ENCODE peak calls at places on chromosomes 12 and 14, in four cellular contexts. A is heart right ventricle, Q is left ventricle myocardium inferior, I is hepatocyte. D is an unnamed sample. For H3K36me3, the result is how much of the 10 kb centered on the place peaks cover.

GRCh38 chr14:36477266-36477665 is 42.8 kb downstream of the NKX2-1 start:
- DNase-seq in A (no peak), Q (no peak), I (no peak), D (peak)

GRCh38 chr12:96192926-96193573 is 1.1 kb upstream of the ELK3 start:
- DNase-seq in A (no peak), Q (no peak), I (no peak), D (no peak)

GRCh38 chr14:20415723-20416622 is 2.7 kb upstream of the TEP1 start:
- DNase-seq in A (peak), Q (no peak), I (peak), D (peak)

GRCh38 chr12:1933342-1933992 is 15.0 kb upstream of the CACNA2D4 start:
- DNase-seq in A (no peak), Q (no peak), I (no peak), D (no peak)

GRCh38 chr12:106031736-106032135 is 107.0 kb downstream of the NUAK1 start:
- DNase-seq in A (no peak), Q (no peak), I (no peak), D (peak)

GRCh38 chr14:87996276-87996592 is 3.3 kb upstream of the GALC start:
- DNase-seq in A (no peak), Q (no peak), I (no peak), D (no peak)

GRCh38 chr12:124914392-124915248 is at the start of gene UBC:
- DNase-seq in A (peak), Q (peak), I (peak), D (peak)

GRCh38 chr14:82855912-82856381 is 1322.3 kb upstream of the SEL1L start:
- DNase-seq in A (no peak), Q (no peak), I (peak), D (peak)

GRCh38 chr12:109930028-109930800 is 30.1 kb downstream of the TCHP start:
- DNase-seq in A (no peak), Q (no peak), I (no peak), D (no peak)

GRCh38 chr12:63208956-63209355 is 58.0 kb upstream of the AVPR1A start:
- DNase-seq in A (no peak), Q (no peak), I (no peak), D (no peak)

GRCh38 chr12:52149651-52150241 is 42.1 kb downstream of the KRT80 start:
- DNase-seq in A (no peak), Q (no peak), I (no peak), D (peak)

GRCh38 chr14:99378782-99379214 is 101.9 kb downstream of the SETD3 start:
- DNase-seq in A (no peak), Q (no peak), I (peak), D (peak)

GRCh38 chr14:74825008-74825407 is 50.9 kb downstream of the PROX2 start:
- DNase-seq in A (no peak), Q (no peak), I (no peak), D (peak)
- H3K4me3 ChIP-seq in A (no peak), Q (no peak), I (no peak), D (no peak)

GRCh38 chr12:103626498-103626897 is 39.4 kb downstream of the STAB2 start:
- DNase-seq in A (peak), Q (peak), I (peak), D (peak)
- TF ChIP-seq CTCF in A (peak), Q (peak), I (peak), D (peak)

GRCh38 chr12:108784270-108784669 is 53.0 kb upstream of the CORO1C start:
- DNase-seq in A (no peak), Q (no peak), I (no peak), D (no peak)
- H3K36me3 ChIP-seq in A (under half), Q (under half), I (under half), D (under half)

GRCh38 chr12:125944446-125944845 is 879.2 kb downstream of the AACS start:
- DNase-seq in A (no peak), Q (no peak), I (no peak), D (peak)
- H3K4me3 ChIP-seq in A (no peak), Q (no peak), I (no peak), D (no peak)

GRCh38 chr14:68476212-68476964 is 316.5 kb downstream of the ZFP36L1 start:
- DNase-seq in A (peak), Q (peak), I (peak), D (peak)
- TF ChIP-seq CTCF in A (no peak), Q (no peak), I (no peak), D (no peak)

GRCh38 chr12:47786662-47786974 is 13.6 kb downstream of the SLC48A1 start:
- DNase-seq in A (no peak), Q (no peak), I (no peak), D (no peak)

GRCh38 chr12:47787596-47788319 is 14.7 kb downstream of the SLC48A1 start:
- DNase-seq in A (no peak), Q (peak), I (no peak), D (no peak)

GRCh38 chr12:47785036-47785886 is 12.2 kb downstream of the SLC48A1 start:
- DNase-seq in A (no peak), Q (no peak), I (no peak), D (no peak)

GRCh38 chr12:47783821-47784819 is 11.1 kb downstream of the SLC48A1 start:
- DNase-seq in A (no peak), Q (no peak), I (no peak), D (no peak)

GRCh38 chr12:47785887-47786661 is 13.0 kb downstream of the SLC48A1 start:
- DNase-seq in A (no peak), Q (no peak), I (no peak), D (no peak)
- H3K36me3 ChIP-seq in A (half or more), Q (half or more), I (under half), D (under half)

DNA sequence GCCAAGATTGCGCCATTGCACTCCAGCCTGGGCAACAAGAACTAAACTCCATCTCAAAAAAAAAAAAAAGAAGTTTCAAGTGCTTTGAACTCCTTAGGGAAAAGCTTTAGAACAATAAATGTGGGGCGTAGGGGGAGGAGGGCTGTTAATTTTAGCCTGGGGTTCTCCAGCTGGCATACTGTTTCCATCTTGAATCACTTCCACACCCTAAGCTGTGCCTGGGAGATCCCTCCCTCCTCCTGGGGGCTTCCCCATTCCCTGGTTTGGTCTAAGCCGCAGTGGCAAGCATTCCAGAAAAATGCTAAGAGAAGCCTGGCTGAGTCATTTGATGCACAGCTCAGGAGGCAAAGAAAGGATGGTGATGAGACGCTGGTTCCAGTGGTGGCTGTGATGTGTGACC is 2.3 kb upstream of the ZNF384 start:
- DNase-seq in A (no peak), Q (no peak), I (no peak), D (no peak)
- H3K4me3 ChIP-seq in A (no peak), Q (no peak), I (no peak), D (no peak)

D was measured in bronchial epithelial cell.